ENCODE peak calls at places on chromosome 2, in seven cellular contexts. X is dorsolateral prefrontal cortex; J is fibroblast of the aortic adventitia; S is NCI-H2029; A is Ammon's horn; Y is stimulated activated CD4-positive, alpha-beta T cell treated with anti-CD3 and anti-CD28 coated beads, Interleukin-1b, Interleukin-23, amount 100 ng/mL, for 48 hours; B is RCC 7860. N is an unnamed sample.

GRCh38 chr2:165594935-165595255 is 125.4 kb downstream of the CSRNP3 start:
- DNase-seq in X (no peak), J (no peak), S (no peak), A (no peak), Y (no peak), B (no peak), N (no peak)

GRCh38 chr2:149622343-149622742 is 34.8 kb upstream of the MMADHC start:
- DNase-seq in X (no peak), J (no peak), S (no peak), A (no peak), Y (no peak), B (no peak), N (no peak)

GRCh38 chr2:222305510-222306392 is 7.0 kb upstream of the PAX3 start:
- DNase-seq in X (no peak), J (peak), S (peak), A (no peak), Y (no peak), B (no peak), N (peak)

GRCh38 chr2:74499269-74499939 is at the start of gene LBX2:
- DNase-seq in X (no peak), J (no peak), S (no peak), A (no peak), Y (peak), B (no peak), N (no peak)

GRCh38 chr2:76678358-76679024 is 843.7 kb downstream of the LRRTM4 start:
- DNase-seq in X (no peak), J (no peak), S (no peak), A (no peak), Y (no peak), B (no peak), N (no peak)

GRCh38 chr2:101173707-101174295 is 22.6 kb upstream of the TBC1D8 start:
- DNase-seq in X (no peak), J (no peak), S (no peak), A (no peak), Y (peak), B (no peak), N (no peak)

GRCh38 chr2:195590866-195591215 is 66.2 kb upstream of the SLC39A10 start:
- DNase-seq in X (no peak), J (peak), S (no peak), A (peak), Y (no peak), B (no peak), N (no peak)

GRCh38 chr2:24399434-24400206 is 39.3 kb upstream of the ITSN2 start:
- DNase-seq in X (no peak), J (peak), S (peak), A (peak), Y (no peak), B (no peak), N (no peak)

GRCh38 chr2:23669413-23670244 is 257.3 kb downstream of the ATAD2B start:
- DNase-seq in X (no peak), J (peak), S (peak), A (peak), Y (no peak), B (no peak), N (peak)

GRCh38 chr2:46978696-46979095 is 63.1 kb upstream of the MCFD2 start:
- DNase-seq in X (no peak), J (no peak), S (no peak), A (no peak), Y (peak), B (no peak), N (no peak)